ENCODE peak calls at places on chromosomes 4 and X, in four cellular contexts. F, E, W and I are unnamed samples.

GRCh38 chr4:10108818-10109783 is 7.5 kb downstream of the WDR1 start:
- DNase-seq in F (no peak), E (no peak), W (no peak), I (no peak)

GRCh38 chr4:125594203-125594602 is 279.4 kb downstream of the FAT4 start:
- DNase-seq in F (no peak), E (no peak), W (no peak), I (no peak)

GRCh38 chrX:98448524-98448923 is 1564.8 kb downstream of the RPA4 start:
- DNase-seq in F (peak), E (no peak), W (no peak), I (no peak)

GRCh38 chrX:39957816-39958561 is 139.8 kb downstream of the BCOR start:
- DNase-seq in F (no peak), E (peak), W (peak), I (no peak)

GRCh38 chrX:43328358-43328946 is 327.6 kb upstream of the MAOA start:
- DNase-seq in F (no peak), E (no peak), W (no peak), I (no peak)

GRCh38 chrX:76183289-76184057 is 10.6 kb downstream of the PBDC1 start:
- DNase-seq in F (no peak), E (peak), W (peak), I (no peak)

GRCh38 chr4:10622728-10623127 is 61.8 kb downstream of the CLNK start:
- DNase-seq in F (no peak), E (no peak), W (peak), I (no peak)

GRCh38 chr4:158032733-158033415 is 140.0 kb downstream of the GASK1B start:
- DNase-seq in F (no peak), E (no peak), W (no peak), I (no peak)

GRCh38 chrX:31038585-31039326 is 33.1 kb downstream of the FTHL17 start:
- DNase-seq in F (peak), E (peak), W (peak), I (no peak)

GRCh38 chrX:135009057-135009605 is 13.2 kb downstream of the RTL8B start:
- DNase-seq in F (no peak), E (no peak), W (no peak), I (no peak)

GRCh38 chr4:41814565-41814964 is 66.0 kb upstream of the PHOX2B start:
- DNase-seq in F (peak), E (peak), W (peak), I (no peak)

GRCh38 chr4:170868191-170868590 is 778.4 kb upstream of the AADAT start:
- DNase-seq in F (no peak), E (no peak), W (no peak), I (no peak)

GRCh38 chr4:156347412-156348075 is 393.9 kb upstream of the CTSO start:
- DNase-seq in F (no peak), E (peak), W (no peak), I (no peak)

GRCh38 chr4:104446431-104446925 is 48.2 kb downstream of the CXXC4 start:
- DNase-seq in F (no peak), E (no peak), W (no peak), I (no peak)

GRCh38 chrX:106612403-106612789 is 618 bp downstream of the RADX start:
- DNase-seq in F (no peak), E (no peak), W (no peak), I (no peak)

DNA sequence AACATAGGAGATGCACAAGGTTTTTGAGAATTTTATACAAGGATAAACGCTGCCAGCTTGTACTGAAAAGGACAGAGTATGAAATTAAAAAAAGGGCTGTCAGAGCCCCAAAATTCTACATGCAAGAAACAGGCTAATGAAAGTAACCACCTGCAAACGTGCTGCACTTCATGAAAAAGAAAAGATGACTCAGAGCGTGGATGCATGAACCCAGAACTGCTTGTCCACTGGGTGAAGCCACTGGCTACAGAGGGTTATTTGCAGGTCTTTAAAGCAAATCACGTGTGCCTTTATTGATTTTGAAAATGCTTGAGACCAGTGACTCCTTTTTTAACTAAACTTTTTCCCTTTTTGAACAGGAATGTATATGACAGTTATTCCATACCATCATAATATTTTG is 25.3 kb upstream of the FRMD7 start:
- DNase-seq in F (no peak), E (no peak), W (no peak), I (no peak)
- TF ChIP-seq CTCF in F (no peak), E (no peak), W (no peak), I (no peak)

DNA sequence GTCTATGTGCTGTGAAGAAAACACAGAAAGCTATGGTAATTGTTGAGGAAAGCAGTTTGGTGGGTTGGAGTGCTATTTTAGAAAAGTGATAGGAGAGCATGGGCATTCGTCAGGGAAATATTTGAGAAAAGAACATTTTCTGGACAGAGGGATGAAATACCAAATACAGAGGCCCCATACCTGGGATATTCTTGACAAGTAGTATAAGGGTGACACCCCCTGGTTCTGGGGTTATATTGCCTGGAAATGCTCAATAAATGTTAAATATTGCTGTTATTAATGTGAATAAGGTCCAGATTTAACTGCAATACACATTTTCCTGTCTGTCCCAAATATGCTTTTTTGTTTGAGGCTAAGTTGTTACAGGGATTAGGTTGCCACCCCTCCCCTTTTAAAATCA is 42.9 kb downstream of the WWC2 start:
- DNase-seq in F (no peak), E (no peak), W (no peak), I (no peak)
- TF ChIP-seq CTCF in F (no peak), E (peak), W (no peak), I (no peak)

DNA sequence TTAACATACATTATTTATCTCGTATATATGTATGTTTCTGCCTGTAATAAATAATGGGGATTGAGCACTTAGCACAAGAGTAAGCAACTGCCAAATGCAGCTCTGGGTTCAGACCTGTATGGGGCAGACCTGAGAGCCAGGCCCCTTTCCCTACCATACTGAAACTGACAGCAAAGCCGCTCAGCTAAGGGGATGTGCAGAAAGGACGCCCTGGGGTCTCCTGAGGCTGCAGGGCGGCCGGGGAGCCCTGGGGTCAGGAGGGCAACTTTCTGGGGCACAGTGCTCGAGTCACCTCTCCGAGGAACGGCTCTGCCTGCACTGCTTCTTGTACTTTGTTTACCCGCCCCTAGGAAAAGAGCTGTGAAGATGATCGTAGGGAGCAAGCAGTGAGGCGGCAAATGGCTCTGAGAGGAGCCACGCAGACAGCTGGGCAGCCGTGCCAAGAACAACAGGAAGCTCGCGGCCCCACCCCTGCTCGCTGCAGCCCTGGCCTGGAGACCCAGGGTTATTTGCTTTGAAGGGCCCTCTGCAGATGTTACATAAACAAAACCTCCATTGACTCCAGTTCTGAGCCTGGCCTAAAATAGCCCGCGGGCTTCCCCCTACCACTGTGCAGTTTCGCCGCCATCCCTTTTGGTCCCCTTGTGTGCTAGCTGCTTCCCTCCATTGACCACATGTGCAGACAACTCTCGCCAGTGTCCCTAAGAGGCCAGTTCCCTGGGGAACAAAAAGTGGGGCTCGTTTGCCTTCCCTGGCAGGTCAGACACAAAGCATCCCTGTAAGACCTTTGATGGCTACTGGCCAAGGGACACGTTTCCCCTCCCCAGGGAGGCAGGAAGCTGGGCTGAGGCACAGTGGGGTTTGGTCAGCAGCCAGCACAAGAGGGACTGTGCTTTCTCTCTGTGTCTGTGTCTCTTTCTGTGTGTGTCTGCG is 111.3 kb upstream of the LNX1 start:
- DNase-seq in F (peak), E (peak), W (peak), I (no peak)
- TF ChIP-seq CTCF in F (no peak), E (peak), W (peak), I (peak)

GRCh38 chr4:23484689-23485088 is 405.2 kb downstream of the PPARGC1A start:
- DNase-seq in F (no peak), E (no peak), W (peak), I (no peak)
- TF ChIP-seq CTCF in F (no peak), E (no peak), W (no peak), I (no peak)

GRCh38 chr4:89661490-89661889 is 175.5 kb downstream of the SNCA start:
- DNase-seq in F (no peak), E (peak), W (peak), I (no peak)

GRCh38 chr4:89660851-89661250 is 176.1 kb downstream of the SNCA start:
- DNase-seq in F (no peak), E (peak), W (peak), I (no peak)

GRCh38 chr4:89658701-89659024 is 178.3 kb downstream of the SNCA start:
- DNase-seq in F (no peak), E (no peak), W (no peak), I (no peak)

GRCh38 chr4:89660444-89660843 is 176.5 kb downstream of the SNCA start:
- DNase-seq in F (no peak), E (no peak), W (no peak), I (no peak)

GRCh38 chr4:89657931-89658700 is 178.8 kb downstream of the SNCA start:
- DNase-seq in F (no peak), E (peak), W (peak), I (no peak)
- TF ChIP-seq CTCF in F (no peak), E (peak), W (peak), I (peak)